ENCODE peak calls at places on chromosomes 16 and 17, in six cellular contexts. A is HCT116, W is right lobe of liver, Q is adrenal gland, T is astrocyte, J is Peyer's patch. P is an unnamed sample. For H3K27me3, the result is how much of the 10 kb centered on the place peaks cover.

GRCh38 chr16:24273511-24273910 is 17.4 kb downstream of the CACNG3 start:
- DNase-seq in W (no peak), T (peak), J (no peak), Q (no peak), A (no peak), P (no peak)

GRCh38 chr17:81222620-81222905 is 202 bp downstream of the CEP131 start:
- DNase-seq in W (no peak), Q (no peak), A (no peak), J (no peak), T (no peak), P (no peak)

GRCh38 chr17:14318109-14318905 is 17.4 kb downstream of the HS3ST3B1 start:
- DNase-seq in W (no peak), T (no peak), A (no peak), J (no peak), Q (no peak), P (no peak)

GRCh38 chr17:43092891-43093290 is 32.3 kb downstream of the BRCA1 start:
- DNase-seq in T (peak), A (no peak), Q (no peak), W (no peak), J (no peak), P (no peak)

GRCh38 chr16:29820271-29820701 is at the start of gene MVP:
- DNase-seq in Q (peak), T (no peak), J (peak), W (peak), A (no peak), P (no peak)

GRCh38 chr16:20041924-20042596 is 31.6 kb downstream of the GPR139 start:
- DNase-seq in J (no peak), A (no peak), Q (no peak), W (no peak), T (no peak), P (no peak)

GRCh38 chr16:88442811-88443576 is 10.1 kb upstream of the ZFPM1 start:
- DNase-seq in Q (peak), T (peak), J (peak), A (peak), W (peak), P (no peak)

GRCh38 chr16:88009566-88010342 is 58.5 kb downstream of the BANP start:
- DNase-seq in W (no peak), A (no peak), Q (no peak), J (no peak), T (no peak), P (no peak)

GRCh38 chr17:76135810-76136188 is 5.2 kb downstream of the FOXJ1 start:
- DNase-seq in J (no peak), Q (no peak), T (no peak), W (peak), A (no peak), P (no peak)
- H3K27me3 ChIP-seq in J (under half), Q (half or more), T (half or more), W (under half), A (under half), P (under half)

DNA sequence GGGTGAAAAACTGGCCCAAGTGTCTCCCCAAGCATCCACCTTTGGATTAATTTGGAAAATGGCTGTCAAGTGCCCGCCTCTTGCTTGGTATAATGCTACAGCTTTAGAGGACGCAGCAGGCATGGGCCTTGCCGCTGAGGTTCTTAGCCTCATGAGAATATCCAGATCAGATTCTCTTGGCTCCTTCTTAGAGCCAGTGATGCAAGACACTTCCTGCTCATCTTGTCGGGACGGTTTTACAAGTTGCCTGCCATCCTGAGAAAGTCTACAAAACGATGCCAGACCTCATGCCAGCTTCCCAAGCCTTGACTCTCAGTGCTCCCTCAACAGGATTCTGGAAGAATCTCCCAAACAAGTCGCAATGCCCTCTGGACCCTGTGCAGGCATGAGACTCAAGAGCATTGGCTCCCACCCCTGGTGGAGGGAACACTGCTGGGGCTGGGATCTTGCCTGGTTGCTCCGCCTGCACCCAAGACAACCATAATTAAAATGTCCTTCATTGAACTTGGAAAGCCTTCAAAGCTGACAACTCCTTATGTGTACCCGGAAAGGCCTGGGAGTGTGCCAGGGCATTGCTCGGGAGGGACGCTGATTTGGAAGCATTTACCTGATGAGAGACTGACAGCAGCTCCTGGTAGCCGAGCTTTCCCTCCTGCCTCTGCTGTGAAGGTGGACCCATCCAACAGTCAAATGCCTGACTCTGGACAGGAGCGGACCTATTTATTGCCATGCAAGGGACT is 25.8 kb upstream of the STH start:
- DNase-seq in A (no peak), W (no peak), Q (no peak), J (no peak), T (no peak), P (no peak)
- TF ChIP-seq CTCF in A (no peak), W (no peak), Q (no peak), J (no peak), T (no peak), P (no peak)

GRCh38 chr16:49491736-49492089 is 118.1 kb downstream of the C16orf78 start:
- DNase-seq in Q (peak), J (no peak), W (peak), A (peak), T (no peak), P (no peak)

GRCh38 chr16:49491111-49491670 is 117.6 kb downstream of the C16orf78 start:
- DNase-seq in A (no peak), J (no peak), Q (no peak), W (no peak), T (no peak), P (no peak)

GRCh38 chr16:49492896-49493620 is 119.5 kb downstream of the C16orf78 start:
- DNase-seq in T (no peak), A (no peak), J (no peak), W (no peak), Q (no peak), P (no peak)

GRCh38 chr16:49493836-49494235 is 120.2 kb downstream of the C16orf78 start:
- DNase-seq in W (no peak), A (no peak), J (no peak), T (no peak), Q (no peak), P (no peak)

GRCh38 chr16:49492090-49492801 is 118.6 kb downstream of the C16orf78 start:
- DNase-seq in J (no peak), A (no peak), T (no peak), Q (peak), W (peak), P (no peak)
- H3K4me3 ChIP-seq in J (no peak), A (peak), T (peak), Q (peak), W (peak), P (no peak)

DNA sequence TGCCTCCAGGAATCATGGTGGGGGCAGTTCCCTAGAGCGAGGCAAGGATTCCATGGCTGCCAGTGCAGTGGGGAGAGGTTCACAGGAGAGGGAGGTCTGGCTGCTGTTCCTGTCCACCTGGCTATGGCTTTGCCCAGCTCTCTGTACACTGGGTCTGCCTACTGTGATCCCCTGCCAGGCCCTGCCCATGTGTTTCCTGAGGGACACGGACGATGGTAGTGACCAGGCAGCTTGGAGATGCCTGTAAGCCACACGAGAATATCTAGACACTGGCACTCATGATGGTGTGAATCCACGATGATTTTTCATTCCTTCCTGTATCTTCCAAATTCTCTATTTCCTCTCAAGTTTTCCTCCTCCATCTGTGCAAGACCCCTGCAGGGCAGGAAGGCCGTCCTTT is 11.1 kb downstream of the C1QTNF8 start:
- DNase-seq in J (no peak), W (no peak), A (no peak), Q (no peak), T (no peak), P (no peak)
- H3K27me3 ChIP-seq in J (under half), W (under half), A (under half), Q (under half), T (under half), P (under half)

GRCh38 chr17:1130191-1130590 is 49.6 kb downstream of the ABR start:
- DNase-seq in A (no peak), J (no peak), W (no peak), Q (no peak), T (no peak), P (no peak)

GRCh38 chr17:1137465-1137894 is 42.3 kb downstream of the ABR start:
- DNase-seq in A (peak), J (no peak), T (peak), Q (no peak), W (no peak), P (no peak)

GRCh38 chr17:1134634-1135324 is 45.0 kb downstream of the ABR start:
- DNase-seq in J (no peak), Q (no peak), A (no peak), T (no peak), W (no peak), P (no peak)
- TF ChIP-seq CTCF in J (no peak), Q (no peak), A (no peak), T (no peak), W (no peak), P (no peak)

GRCh38 chr17:49910858-49911204 is 58.2 kb upstream of the DLX4 start:
- DNase-seq in Q (no peak), W (no peak), T (no peak), J (no peak), A (no peak), P (no peak)
- H3K4me3 ChIP-seq in Q (no peak), W (no peak), T (no peak), J (no peak), A (no peak), P (no peak)

DNA sequence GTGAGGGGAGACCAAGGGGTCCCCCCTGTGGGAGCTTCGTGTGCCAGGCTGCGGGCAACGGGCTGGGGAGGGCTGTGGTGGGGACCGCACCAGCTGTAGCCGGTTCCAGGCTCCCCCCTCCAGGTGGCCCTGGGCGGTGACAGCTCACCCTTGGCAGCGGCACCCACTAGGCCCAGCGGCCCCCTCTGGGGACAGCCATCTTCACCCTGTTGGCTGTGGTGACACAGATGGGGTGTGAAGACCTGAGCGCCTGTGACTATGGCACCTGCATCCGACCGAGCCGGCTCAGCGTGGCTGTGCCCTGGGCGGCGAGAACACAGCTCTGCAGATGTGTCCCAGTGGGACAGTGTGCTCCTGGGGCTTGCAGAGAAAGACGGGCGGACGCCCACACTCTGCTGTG is 1.1 kb upstream of the C1QTNF8 start:
- DNase-seq in T (no peak), A (no peak), J (no peak), Q (no peak), W (no peak), P (no peak)
- H3K27me3 ChIP-seq in T (under half), A (under half), J (under half), Q (under half), W (under half), P (under half)

DNA sequence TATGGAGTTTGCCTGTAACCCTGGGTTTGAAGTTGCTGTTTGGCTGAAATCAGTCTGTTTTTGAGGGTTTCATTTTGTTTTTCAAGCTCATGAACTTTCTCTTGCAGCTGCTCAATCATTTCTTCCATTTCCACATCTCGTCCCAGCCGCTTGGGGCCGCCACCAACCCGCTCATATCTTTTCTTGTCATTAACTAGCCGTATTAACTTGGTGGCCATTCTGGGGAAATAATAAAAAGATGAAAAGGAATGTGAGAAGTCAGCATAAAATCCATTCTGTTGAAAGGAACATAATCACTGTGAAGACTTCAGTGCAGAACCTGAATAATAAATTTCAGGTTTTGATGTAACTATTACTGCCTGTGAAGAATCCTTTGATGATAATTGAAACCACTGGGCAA is 11.5 kb downstream of the RPGRIP1L start:
- DNase-seq in Q (no peak), J (no peak), A (no peak), T (no peak), W (no peak), P (no peak)
- TF ChIP-seq CTCF in Q (no peak), J (no peak), A (no peak), T (no peak), W (no peak), P (peak)

P was measured in BJ.